ENCODE peak calls at places on chromosomes 3 and 15, in five cellular contexts. I is NAMALWA, S is omental fat pad, E is GM03348, M is A172. Y is an unnamed sample.

GRCh38 chr3:127787071-127787490 is 35.2 kb downstream of the MGLL start:
- DNase-seq in I (no peak), S (no peak), E (peak; percentile 45), M (no peak), Y (no peak)

GRCh38 chr3:20683912-20684311 is 497.9 kb upstream of the SGO1 start:
- DNase-seq in I (no peak), S (no peak), E (peak; percentile 66), M (peak; percentile 45), Y (no peak)

GRCh38 chr3:195705081-195705991 is 15.4 kb upstream of the MUC20 start:
- DNase-seq in I (no peak), S (no peak), E (no peak), M (no peak), Y (no peak)

GRCh38 chr3:179063945-179064560 is 7.6 kb downstream of the ZMAT3 start:
- DNase-seq in I (no peak), S (no peak), E (peak; percentile 12), M (peak; percentile 57), Y (no peak)

GRCh38 chr15:93428807-93429351 is 339.9 kb upstream of the RGMA start:
- DNase-seq in I (no peak), S (no peak), E (no peak), M (no peak), Y (no peak)

GRCh38 chr3:61358364-61358763 is 107.1 kb upstream of the FHIT start:
- DNase-seq in I (peak; percentile 17), S (peak; percentile 24), E (no peak), M (no peak), Y (no peak)

GRCh38 chr3:53883008-53883407 is 1.1 kb upstream of the ACTR8 start:
- DNase-seq in I (no peak), S (no peak), E (no peak), M (no peak), Y (no peak)

GRCh38 chr3:73765878-73766564 is 141.3 kb upstream of the PDZRN3 start:
- DNase-seq in I (no peak), S (no peak), E (peak; percentile 47), M (no peak), Y (no peak)

GRCh38 chr3:73623316-73623715 is 1.4 kb downstream of the PDZRN3 start:
- DNase-seq in I (no peak), S (no peak), E (peak; percentile 12), M (no peak), Y (no peak)

GRCh38 chr3:157460253-157460652 is 23.6 kb downstream of the PTX3 start:
- DNase-seq in I (no peak), S (no peak), E (no peak), M (no peak), Y (no peak)

GRCh38 chr3:139317660-139318430 is 26.0 kb upstream of the MRPS22 start:
- DNase-seq in I (no peak), S (no peak), E (no peak), M (peak; percentile 19), Y (no peak)

GRCh38 chr3:77039606-77040553 is at the start of gene ROBO2:
- DNase-seq in I (no peak), S (peak; percentile 21), E (peak; percentile 18), M (no peak), Y (no peak)

GRCh38 chr15:60424006-60424405 is 26.2 kb upstream of the ANXA2 start:
- DNase-seq in I (no peak), S (no peak), E (no peak), M (no peak), Y (no peak)

GRCh38 chr3:120364821-120365220 is 15.7 kb upstream of the LRRC58 start:
- DNase-seq in I (no peak), S (no peak), E (peak; percentile 62), M (no peak), Y (no peak)

Y was measured in kidney epithelial cell.